ENCODE peak calls at places on chromosomes 6 and 20, in eight cellular contexts. J is uterus; N is left ventricle myocardium inferior; F is psoas muscle; D is OCI-LY7; Y is CD4-positive, alpha-beta memory T cell; M is fibroblast of lung; R is PC-3. V is an unnamed sample.

GRCh38 chr6:3808759-3809514 is 40.2 kb upstream of the FAM50B start:
- DNase-seq in J (no peak), N (peak; percentile 44), F (peak; percentile 66), D (no peak), Y (no peak), M (peak; percentile 92), R (peak; percentile 95), V (peak; percentile 68)

GRCh38 chr20:38331814-38332213 is 14.5 kb upstream of the LBP start:
- DNase-seq in J (no peak), N (no peak), F (no peak), D (no peak), Y (no peak), M (no peak), R (no peak), V (no peak)

GRCh38 chr6:146785001-146785585 is 186.3 kb downstream of the ADGB start:
- DNase-seq in J (no peak), N (no peak), F (no peak), D (peak; percentile 58), Y (peak; percentile 44), M (peak; percentile 58), R (peak; percentile 66), V (no peak)

GRCh38 chr6:18154507-18155272 is at the start of gene TPMT:
- DNase-seq in J (no peak), N (no peak), F (peak; percentile 19), D (no peak), Y (no peak), M (no peak), R (peak; percentile 16), V (peak; percentile 71)

GRCh38 chr6:53347921-53348435 is 772 bp downstream of the ELOVL5 start:
- DNase-seq in J (peak; percentile 70), N (peak; percentile 79), F (peak; percentile 66), D (peak; percentile 62), Y (peak; percentile 60), M (peak; percentile 57), R (peak; percentile 46), V (peak; percentile 86)

GRCh38 chr6:100460650-100461204 is 4.0 kb downstream of the SIM1 start:
- DNase-seq in J (no peak), N (no peak), F (no peak), D (no peak), Y (no peak), M (no peak), R (no peak), V (no peak)

GRCh38 chr6:169725270-169726048 is 1.2 kb upstream of the PHF10 start:
- DNase-seq in J (peak; percentile 55), N (peak; percentile 29), F (peak; percentile 74), D (peak; percentile 57), Y (no peak), M (peak; percentile 91), R (peak; percentile 55), V (peak; percentile 89)

GRCh38 chr6:128139519-128139918 is 238.7 kb upstream of the THEMIS start:
- DNase-seq in J (no peak), N (no peak), F (no peak), D (no peak), Y (no peak), M (peak; percentile 34), R (peak; percentile 43), V (no peak)

GRCh38 chr6:36678488-36679042 is at the start of gene CDKN1A:
- DNase-seq in J (peak; percentile 90), N (peak; percentile 92), F (peak; percentile 93), D (peak; percentile 33), Y (peak; percentile 72), M (peak; percentile 93), R (peak; percentile 92), V (peak; percentile 92)

GRCh38 chr6:147990159-147990558 is 352.5 kb upstream of the SASH1 start:
- DNase-seq in J (no peak), N (no peak), F (no peak), D (no peak), Y (no peak), M (no peak), R (no peak), V (no peak)

GRCh38 chr6:68226460-68226859 is 408.6 kb upstream of the ADGRB3 start:
- DNase-seq in J (no peak), N (no peak), F (no peak), D (peak; percentile 7), Y (no peak), M (peak; percentile 17), R (no peak), V (no peak)

GRCh38 chr20:2872304-2873009 is 824 bp upstream of the PTPRA start:
- DNase-seq in J (peak; percentile 45), N (peak; percentile 60), F (peak; percentile 68), D (peak; percentile 73), Y (peak; percentile 75), M (peak; percentile 60), R (peak; percentile 46), V (peak; percentile 61)

GRCh38 chr6:90350689-90351554 is 54.3 kb upstream of the BACH2 start:
- DNase-seq in J (no peak), N (no peak), F (no peak), D (peak; percentile 92), Y (peak; percentile 77), M (peak; percentile 34), R (no peak), V (no peak)

GRCh38 chr6:136087986-136088385 is 162.1 kb downstream of the MTFR2 start:
- DNase-seq in J (no peak), N (no peak), F (no peak), D (no peak), Y (no peak), M (peak; percentile 22), R (no peak), V (no peak)

GRCh38 chr20:51385941-51386530 is 156.5 kb downstream of the NFATC2 start:
- DNase-seq in J (no peak), N (no peak), F (no peak), D (peak; percentile 74), Y (peak; percentile 29), M (peak; percentile 55), R (peak; percentile 74), V (no peak)

GRCh38 chr20:25500880-25501351 is 84.4 kb downstream of the NINL start:
- DNase-seq in J (no peak), N (no peak), F (no peak), D (no peak), Y (no peak), M (no peak), R (no peak), V (no peak)

GRCh38 chr6:54992789-54993188 is 146.2 kb downstream of the FAM83B start:
- DNase-seq in J (no peak), N (no peak), F (no peak), D (peak; percentile 15), Y (no peak), M (no peak), R (no peak), V (no peak)

DNA sequence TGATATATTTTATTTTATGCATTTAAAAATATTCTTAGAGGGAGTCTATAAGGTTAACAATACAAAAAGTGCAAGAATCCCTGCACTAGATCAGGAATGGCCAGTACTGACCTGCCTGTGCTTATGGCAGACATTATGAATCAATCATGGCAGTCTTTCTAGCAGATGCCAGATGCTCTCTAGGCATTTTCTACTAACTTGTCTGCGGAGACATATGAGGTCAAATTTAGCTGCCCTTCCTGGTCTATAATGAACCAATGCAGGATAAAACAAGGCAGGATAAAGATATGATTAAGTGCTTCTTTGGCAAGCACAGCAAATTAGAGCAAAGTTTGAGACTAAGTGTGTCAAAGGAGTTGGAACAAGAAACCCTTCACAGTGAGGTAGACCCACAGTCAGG is 46.6 kb upstream of the RNF24 start:
- DNase-seq in J (no peak), N (no peak), F (no peak), D (no peak), Y (no peak), M (no peak), R (no peak), V (no peak)
- H3K4me1 ChIP-seq in J (no peaks in the 10 kb centered on the region), N (peaks cover 59% of the 10 kb centered on the region), F (peaks cover 11% of the 10 kb centered on the region), D (no peaks in the 10 kb centered on the region), Y (no peaks in the 10 kb centered on the region), M (peaks cover 19% of the 10 kb centered on the region), R (peaks cover 28% of the 10 kb centered on the region), V (peaks cover 12% of the 10 kb centered on the region)

GRCh38 chr6:6721606-6722005 is 133.1 kb downstream of the LY86 start:
- DNase-seq in J (no peak), N (no peak), F (no peak), D (no peak), Y (no peak), M (no peak), R (no peak), V (no peak)
- H3K4me3 ChIP-seq in J (no peak overlapping the region), N (no peak overlapping the region), F (no peak overlapping the region), D (no peak overlapping the region), Y (no peak overlapping the region), M (no peak overlapping the region), R (no peak overlapping the region), V (no peak overlapping the region)

DNA sequence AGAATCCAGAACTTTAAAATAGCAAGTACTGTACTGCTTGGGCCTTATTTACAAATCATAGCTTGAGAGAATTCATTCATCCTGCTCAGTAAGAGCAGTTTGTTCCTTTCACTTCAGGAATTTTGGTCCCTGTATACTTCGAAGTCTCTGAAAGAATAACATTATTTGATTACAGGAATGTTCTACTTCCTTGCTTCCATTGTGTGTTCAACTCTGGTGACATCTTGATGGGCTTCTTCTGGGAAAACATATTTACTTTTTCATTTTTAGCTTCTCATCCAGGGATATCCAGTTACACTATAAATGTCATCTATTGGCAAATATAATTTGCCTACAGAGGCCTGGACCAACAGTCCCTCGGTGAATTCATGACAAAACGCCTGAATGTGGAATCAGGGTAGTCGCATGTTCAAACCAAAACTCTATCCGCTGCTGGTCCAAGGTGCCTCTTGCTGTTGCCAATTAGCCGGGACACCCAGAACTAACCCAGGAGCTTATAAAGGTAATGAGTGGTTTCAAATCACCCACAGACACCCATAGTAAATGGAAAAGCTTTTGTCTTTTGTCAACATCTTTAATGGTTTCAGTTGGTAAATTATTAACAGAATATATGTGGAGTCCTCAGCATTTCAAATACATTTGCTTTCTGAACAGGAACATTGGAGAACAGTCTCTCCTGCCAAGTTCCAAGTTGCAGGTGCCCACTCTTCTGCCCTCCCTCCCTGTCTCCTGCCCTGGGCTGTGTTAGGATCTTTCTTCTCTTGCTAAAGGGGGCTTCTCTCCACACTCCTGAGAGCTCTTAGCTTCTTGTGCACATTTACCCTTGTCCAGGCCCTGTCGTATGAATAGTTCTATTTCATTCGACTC is 162.5 kb upstream of the CITED2 start:
- DNase-seq in J (no peak), N (no peak), F (no peak), D (no peak), Y (no peak), M (peak; percentile 26), R (no peak), V (no peak)
- H3K4me1 ChIP-seq in J (peaks cover 3% of the 10 kb centered on the region), N (peaks cover 14% of the 10 kb centered on the region), F (peaks cover 7% of the 10 kb centered on the region), D (no peaks in the 10 kb centered on the region), Y (peaks cover 87% of the 10 kb centered on the region), M (peaks cover 12% of the 10 kb centered on the region), R (peaks cover 13% of the 10 kb centered on the region), V (no peaks in the 10 kb centered on the region)

GRCh38 chr20:62702886-62703852 is 5.5 kb upstream of the NTSR1 start:
- DNase-seq in J (no peak), N (no peak), F (no peak), D (no peak), Y (no peak), M (peak; percentile 86), R (peak; percentile 98), V (peak; percentile 83)

GRCh38 chr20:62705626-62706025 is 3.0 kb upstream of the NTSR1 start:
- DNase-seq in J (no peak), N (no peak), F (no peak), D (no peak), Y (no peak), M (no peak), R (no peak), V (no peak)

GRCh38 chr20:62702008-62702290 is 6.7 kb upstream of the NTSR1 start:
- DNase-seq in J (no peak), N (no peak), F (no peak), D (no peak), Y (no peak), M (no peak), R (no peak), V (no peak)

GRCh38 chr20:62704341-62704948 is 4.2 kb upstream of the NTSR1 start:
- DNase-seq in J (peak; percentile 62), N (peak; percentile 87), F (peak; percentile 79), D (no peak), Y (no peak), M (peak; percentile 95), R (peak; percentile 99), V (peak; percentile 96)

GRCh38 chr20:62703853-62704228 is 4.8 kb upstream of the NTSR1 start:
- DNase-seq in J (no peak), N (no peak), F (no peak), D (no peak), Y (no peak), M (no peak), R (no peak), V (no peak)
- H3K4me3 ChIP-seq in J (no peak overlapping the region), N (no peak overlapping the region), F (no peak overlapping the region), D (no peak overlapping the region), Y (no peak overlapping the region), M (no peak overlapping the region), R (no peak overlapping the region), V (no peak overlapping the region)